ENCODE peak calls at places on chromosomes 5 and 9, in eight cellular contexts. H is choroid plexus epithelial cell; U is T-helper 1 cell; C is stimulated activated CD4-positive, alpha-beta T cell treated with anti-CD3 and anti-CD28 coated beads, Interleukin-1b, Interleukin-23, amount 100 ng/mL, for 24 hours; W is kidney tubule cell; P is activated naive CD4-positive, alpha-beta T cell treated with Interleukin-2 at 50 U/mL for 16 hours; D is activated CD4-positive, alpha-beta T cell treated with anti-CD3 and anti-CD28 coated beads for 36 hours; B is cardiac septum. Y is an unnamed sample.

GRCh38 chr9:128887914-128888350 is 6.0 kb downstream of the LRRC8A start:
- DNase-seq in H (peak; percentile 63), U (no peak), C (no peak), W (no peak), P (no peak), D (no peak), B (no peak), Y (no peak)

GRCh38 chr9:94997727-94998126 is 271.2 kb downstream of the AOPEP start:
- DNase-seq in H (no peak), U (no peak), C (no peak), W (no peak), P (no peak), D (no peak), B (no peak), Y (no peak)

GRCh38 chr5:55241756-55242155 is 8.3 kb upstream of the CCNO start:
- DNase-seq in H (no peak), U (no peak), C (no peak), W (peak; percentile 12), P (no peak), D (no peak), B (no peak), Y (no peak)

GRCh38 chr5:139148986-139149385 is 49.2 kb downstream of the SIL1 start:
- DNase-seq in H (no peak), U (no peak), C (no peak), W (no peak), P (no peak), D (no peak), B (no peak), Y (no peak)

GRCh38 chr5:1153428-1153827 is 41.6 kb upstream of the SLC12A7 start:
- DNase-seq in H (no peak), U (no peak), C (no peak), W (no peak), P (no peak), D (no peak), B (no peak), Y (no peak)

GRCh38 chr9:21788752-21789151 is 13.7 kb upstream of the MTAP start:
- DNase-seq in H (peak; percentile 47), U (no peak), C (no peak), W (no peak), P (no peak), D (no peak), B (no peak), Y (no peak)

GRCh38 chr5:116468583-116468982 is 106.0 kb downstream of the SEMA6A start:
- DNase-seq in H (no peak), U (no peak), C (no peak), W (no peak), P (no peak), D (no peak), B (no peak), Y (no peak)

GRCh38 chr5:10653033-10653432 is 89.2 kb downstream of the ANKRD33B start:
- DNase-seq in H (no peak), U (no peak), C (no peak), W (no peak), P (no peak), D (no peak), B (no peak), Y (no peak)

GRCh38 chr5:55994502-55994997 is at the start of gene IL6ST:
- DNase-seq in H (peak; percentile 78), U (peak; percentile 57), C (no peak), W (peak; percentile 94), P (peak; percentile 50), D (peak; percentile 64), B (peak; percentile 86), Y (no peak)

GRCh38 chr9:70625078-70625477 is 210.6 kb upstream of the KLF9 start:
- DNase-seq in H (no peak), U (no peak), C (no peak), W (no peak), P (no peak), D (peak; percentile 14), B (no peak), Y (no peak)

GRCh38 chr5:78009937-78010527 is 233.9 kb upstream of the TBCA start:
- DNase-seq in H (peak; percentile 90), U (no peak), C (no peak), W (no peak), P (no peak), D (no peak), B (no peak), Y (no peak)

GRCh38 chr5:111246459-111246858 is 22.3 kb downstream of the CAMK4 start:
- DNase-seq in H (no peak), U (no peak), C (no peak), W (no peak), P (no peak), D (no peak), B (no peak), Y (no peak)

GRCh38 chr9:117677578-117677977 is 26.6 kb upstream of the TLR4 start:
- DNase-seq in H (peak; percentile 12), U (no peak), C (no peak), W (no peak), P (no peak), D (no peak), B (no peak), Y (no peak)

GRCh38 chr5:57745676-57746075 is 263.1 kb upstream of the ACTBL2 start:
- DNase-seq in H (peak; percentile 41), U (no peak), C (no peak), W (no peak), P (no peak), D (no peak), B (no peak), Y (no peak)

GRCh38 chr9:122125891-122126331 is 32.8 kb upstream of the TTLL11 start:
- DNase-seq in H (no peak), U (no peak), C (no peak), W (peak; percentile 62), P (no peak), D (no peak), B (no peak), Y (no peak)

GRCh38 chr9:3875371-3876132 is 349.8 kb upstream of the RFX3 start:
- DNase-seq in H (peak; percentile 81), U (no peak), C (no peak), W (peak; percentile 95), P (no peak), D (no peak), B (no peak), Y (no peak)

GRCh38 chr5:33854733-33855151 is 37.0 kb downstream of the ADAMTS12 start:
- DNase-seq in H (peak; percentile 93), U (no peak), C (no peak), W (peak; percentile 96), P (no peak), D (no peak), B (no peak), Y (no peak)

GRCh38 chr5:148397968-148398595 is 14.3 kb downstream of the FBXO38 start:
- DNase-seq in H (no peak), U (no peak), C (no peak), W (no peak), P (no peak), D (no peak), B (no peak), Y (no peak)

Y was measured in vagina.